ENCODE peak calls at places on chromosomes 4 and X, in ten cellular contexts. E is GM20000, B is fibroblast of the aortic adventitia, T is AG09309, G is WTC11, O is Caco-2, Y is uterus, H is RWPE1, Q is upper lobe of right lung, N is BJ. W is an unnamed sample.

GRCh38 chrX:31487946-31488345 is 416.1 kb upstream of the FTHL17 start:
- DNase-seq in E (no peak), B (no peak), T (no peak), G (no peak), O (no peak), Y (no peak), H (no peak), Q (no peak), N (no peak), W (no peak)

GRCh38 chr4:3145251-3145908 is 70.9 kb downstream of the HTT start:
- DNase-seq in E (no peak), B (peak; percentile 39), T (no peak), G (no peak), O (no peak), Y (no peak), H (no peak), Q (no peak), N (no peak), W (no peak)

GRCh38 chr4:119025440-119025839 is 110.2 kb upstream of the MYOZ2 start:
- DNase-seq in E (no peak), B (peak; percentile 82), T (no peak), G (no peak), O (no peak), Y (peak; percentile 79), H (peak; percentile 58), Q (peak; percentile 63), N (no peak), W (no peak)

GRCh38 chrX:97070346-97070745 is 186.6 kb downstream of the RPA4 start:
- DNase-seq in E (no peak), B (peak; percentile 27), T (no peak), G (no peak), O (no peak), Y (no peak), H (no peak), Q (no peak), N (no peak), W (no peak)

GRCh38 chrX:72018277-72019112 is 107.8 kb downstream of the NHSL2 start:
- DNase-seq in E (peak; percentile 84), B (peak; percentile 87), T (peak; percentile 59), G (peak; percentile 76), O (peak; percentile 81), Y (peak; percentile 87), H (peak; percentile 82), Q (peak; percentile 92), N (peak; percentile 40), W (peak; percentile 85)

GRCh38 chrX:57267308-57267707 is 19.2 kb upstream of the FAAH2 start:
- DNase-seq in E (no peak), B (no peak), T (no peak), G (no peak), O (no peak), Y (no peak), H (no peak), Q (no peak), N (no peak), W (no peak)

GRCh38 chrX:75603833-75604232 is 81.0 kb upstream of the ZDHHC15 start:
- DNase-seq in E (peak; percentile 13), B (peak; percentile 40), T (no peak), G (no peak), O (no peak), Y (no peak), H (peak; percentile 7), Q (no peak), N (no peak), W (no peak)

GRCh38 chrX:46837543-46838481 is 969 bp downstream of the RP2 start:
- DNase-seq in E (peak; percentile 29), B (peak; percentile 44), T (no peak), G (no peak), O (no peak), Y (no peak), H (peak; percentile 26), Q (no peak), N (no peak), W (peak; percentile 7)

GRCh38 chrX:115892787-115893671 is 277.5 kb upstream of the AGTR2 start:
- DNase-seq in E (peak; percentile 4), B (peak; percentile 86), T (peak; percentile 35), G (peak; percentile 21), O (no peak), Y (peak; percentile 49), H (no peak), Q (no peak), N (no peak), W (no peak)

GRCh38 chr4:182642831-182643230 is 274.4 kb downstream of the DCTD start:
- DNase-seq in E (no peak), B (peak; percentile 3), T (no peak), G (no peak), O (no peak), Y (no peak), H (peak; percentile 3), Q (no peak), N (no peak), W (no peak)

GRCh38 chr4:153008578-153009199 is 72.6 kb downstream of the FHDC1 start:
- DNase-seq in E (peak; percentile 36), B (no peak), T (no peak), G (no peak), O (no peak), Y (no peak), H (no peak), Q (no peak), N (no peak), W (no peak)

GRCh38 chr4:170305627-170306026 is 215.9 kb upstream of the AADAT start:
- DNase-seq in E (no peak), B (no peak), T (no peak), G (no peak), O (no peak), Y (no peak), H (no peak), Q (no peak), N (no peak), W (no peak)

GRCh38 chr4:16056681-16057400 is 27.0 kb downstream of the PROM1 start:
- DNase-seq in E (no peak), B (no peak), T (no peak), G (no peak), O (no peak), Y (no peak), H (no peak), Q (no peak), N (no peak), W (no peak)

GRCh38 chrX:40205471-40205870 is 107.7 kb upstream of the BCOR start:
- DNase-seq in E (no peak), B (no peak), T (no peak), G (peak; percentile 10), O (no peak), Y (no peak), H (no peak), Q (no peak), N (no peak), W (no peak)

GRCh38 chrX:18377802-18378201 is 23.3 kb upstream of the SCML2 start:
- DNase-seq in E (peak; percentile 27), B (peak; percentile 27), T (no peak), G (peak; percentile 37), O (no peak), Y (no peak), H (no peak), Q (no peak), N (no peak), W (peak; percentile 29)

GRCh38 chr4:41203841-41204240 is 10.5 kb downstream of the APBB2 start:
- DNase-seq in E (no peak), B (no peak), T (no peak), G (no peak), O (no peak), Y (no peak), H (no peak), Q (no peak), N (no peak), W (no peak)

GRCh38 chr4:41202356-41202755 is 12.0 kb downstream of the APBB2 start:
- DNase-seq in E (no peak), B (peak; percentile 51), T (no peak), G (no peak), O (no peak), Y (no peak), H (no peak), Q (no peak), N (no peak), W (no peak)

GRCh38 chr4:41205130-41205529 is 9.2 kb downstream of the APBB2 start:
- DNase-seq in E (no peak), B (no peak), T (no peak), G (no peak), O (no peak), Y (no peak), H (no peak), Q (no peak), N (no peak), W (no peak)

GRCh38 chr4:41204400-41204978 is 9.9 kb downstream of the APBB2 start:
- DNase-seq in E (no peak), B (peak; percentile 69), T (no peak), G (no peak), O (no peak), Y (peak; percentile 29), H (peak; percentile 53), Q (no peak), N (no peak), W (no peak)

GRCh38 chr4:41203169-41203568 is 11.2 kb downstream of the APBB2 start:
- DNase-seq in E (no peak), B (peak; percentile 65), T (no peak), G (no peak), O (no peak), Y (no peak), H (no peak), Q (no peak), N (no peak), W (no peak)
- TF ChIP-seq CTCF in E (no peak), B (no peak), T (no peak), G (no peak), O (no peak), Y (no peak), H (no peak), Q (no peak), N (no peak), W (no peak)

GRCh38 chr4:10659251-10659650 is 25.3 kb downstream of the CLNK start:
- DNase-seq in E (no peak), B (no peak), T (no peak), G (no peak), O (no peak), Y (no peak), H (no peak), Q (no peak), N (no peak), W (no peak)
- TF ChIP-seq CTCF in E (no peak), B (no peak), T (no peak), G (no peak), O (no peak), Y (no peak), H (no peak), Q (no peak), N (no peak), W (no peak)

GRCh38 chr4:126396121-126396520 is 1081.4 kb downstream of the FAT4 start:
- DNase-seq in E (no peak), B (no peak), T (no peak), G (no peak), O (no peak), Y (no peak), H (no peak), Q (no peak), N (no peak), W (no peak)

GRCh38 chr4:126395661-126396060 is 1080.9 kb downstream of the FAT4 start:
- DNase-seq in E (no peak), B (peak; percentile 4), T (no peak), G (no peak), O (no peak), Y (no peak), H (no peak), Q (no peak), N (no peak), W (no peak)

GRCh38 chr4:126396703-126397102 is 1081.9 kb downstream of the FAT4 start:
- DNase-seq in E (no peak), B (no peak), T (no peak), G (peak; percentile 25), O (no peak), Y (no peak), H (no peak), Q (no peak), N (no peak), W (no peak)
- TF ChIP-seq CTCF in E (no peak), B (no peak), T (no peak), G (no peak), O (no peak), Y (no peak), H (no peak), Q (no peak), N (no peak), W (no peak)

GRCh38 chr4:75698162-75698962 is 25.2 kb upstream of the G3BP2 start:
- DNase-seq in E (peak; percentile 66), B (no peak), T (no peak), G (no peak), O (no peak), Y (no peak), H (no peak), Q (no peak), N (no peak), W (peak; percentile 62)
- TF ChIP-seq CTCF in E (no peak), B (no peak), T (no peak), G (no peak), O (no peak), Y (no peak), H (no peak), Q (no peak), N (no peak), W (no peak)